ENCODE peak calls at places on chromosomes 5 and 9, in five cellular contexts. B, T, Q, L and I are unnamed samples.

GRCh38 chr9:136310273-136311030 is 6.6 kb upstream of the CCDC187 start:
- DNase-seq in B (peak), T (no peak), Q (peak), L (no peak), I (no peak)

GRCh38 chr5:24477958-24478357 is 166.8 kb downstream of the CDH10 start:
- DNase-seq in B (no peak), T (no peak), Q (no peak), L (no peak), I (no peak)

GRCh38 chr9:68755051-68755450 is 50.0 kb downstream of the PIP5K1B start:
- DNase-seq in B (no peak), T (no peak), Q (no peak), L (no peak), I (no peak)

GRCh38 chr9:22175972-22176545 is 167.0 kb upstream of the CDKN2B start:
- DNase-seq in B (no peak), T (no peak), Q (no peak), L (no peak), I (no peak)

GRCh38 chr5:139757727-139758509 is 37.7 kb upstream of the PSD2 start:
- DNase-seq in B (no peak), T (no peak), Q (no peak), L (no peak), I (no peak)

GRCh38 chr5:159639590-159639989 is 276.7 kb upstream of the ADRA1B start:
- DNase-seq in B (no peak), T (no peak), Q (no peak), L (no peak), I (no peak)

GRCh38 chr9:86557063-86557766 is 203.0 kb upstream of the TUT7 start:
- DNase-seq in B (no peak), T (peak), Q (no peak), L (peak), I (peak)

GRCh38 chr5:140672455-140673186 is 755 bp downstream of the DND1 start:
- DNase-seq in B (no peak), T (no peak), Q (peak), L (no peak), I (no peak)